ENCODE peak calls at places on chromosomes 6 and 20, in nine cellular contexts. K, A, U, W, L, D, Z, E and F are unnamed samples.

GRCh38 chr20:58028123-58028522 is 200.3 kb downstream of the ANKRD60 start:
- DNase-seq in D (no peak), K (no peak), U (no peak), E (no peak), W (no peak), L (no peak), A (no peak), Z (peak), F (no peak)

GRCh38 chr6:169571123-169571962 is 130.5 kb downstream of the WDR27 start:
- DNase-seq in E (peak), U (peak), K (no peak), L (no peak), A (peak), Z (no peak), D (no peak), W (no peak), F (no peak)

GRCh38 chr6:15441215-15441868 is 195.5 kb downstream of the JARID2 start:
- DNase-seq in Z (no peak), U (peak), K (peak), W (peak), E (peak), L (no peak), A (peak), D (peak), F (peak)

GRCh38 chr6:35897036-35897435 is 23.9 kb downstream of the SRPK1 start:
- DNase-seq in L (no peak), Z (no peak), U (no peak), A (no peak), D (no peak), K (no peak), E (no peak), W (no peak), F (no peak)

GRCh38 chr6:22079788-22080187 is 217.0 kb downstream of the PRL start:
- DNase-seq in W (no peak), E (no peak), D (peak), Z (no peak), A (no peak), K (no peak), L (no peak), U (peak), F (peak)

GRCh38 chr20:61737346-61737745 is 328.3 kb downstream of the TAF4 start:
- DNase-seq in U (no peak), K (no peak), D (no peak), L (no peak), E (no peak), W (no peak), Z (no peak), A (no peak), F (no peak)

GRCh38 chr6:109759098-109759855 is 68.2 kb downstream of the FIG4 start:
- DNase-seq in E (no peak), Z (no peak), A (no peak), D (no peak), L (no peak), U (no peak), K (no peak), W (no peak), F (no peak)

GRCh38 chr6:130140084-130140483 is 82.7 kb downstream of the SAMD3 start:
- DNase-seq in D (no peak), K (no peak), U (peak), W (no peak), A (no peak), E (no peak), Z (no peak), L (no peak), F (peak)

GRCh38 chr6:44554194-44554593 is 166.7 kb downstream of the CDC5L start:
- DNase-seq in L (peak), W (no peak), K (no peak), A (no peak), Z (no peak), E (no peak), U (no peak), D (no peak), F (no peak)

GRCh38 chr6:24997905-24998304 is 62.1 kb upstream of the RIPOR2 start:
- DNase-seq in W (no peak), Z (no peak), L (no peak), D (no peak), U (no peak), K (no peak), A (no peak), E (no peak), F (no peak)

GRCh38 chr20:1313236-1313964 is 15.5 kb downstream of the SDCBP2 start:
- DNase-seq in L (peak), D (peak), Z (peak), A (peak), W (peak), E (peak), K (peak), U (peak), F (peak)

GRCh38 chr6:126198581-126198980 is 141.3 kb upstream of the CENPW start:
- DNase-seq in Z (no peak), K (no peak), L (no peak), D (no peak), U (no peak), W (no peak), E (no peak), A (no peak), F (no peak)

GRCh38 chr20:58538752-58539151 is 23.6 kb upstream of the APCDD1L start:
- DNase-seq in A (no peak), D (peak), L (no peak), Z (no peak), K (no peak), E (peak), W (no peak), U (no peak), F (no peak)

GRCh38 chr20:44719841-44720240 is 4.7 kb downstream of the CCN5 start:
- DNase-seq in E (no peak), D (no peak), U (no peak), Z (no peak), L (no peak), W (no peak), A (no peak), K (no peak), F (no peak)

GRCh38 chr6:2534406-2535139 is 216.1 kb downstream of the MYLK4 start:
- DNase-seq in U (peak), D (no peak), K (no peak), A (no peak), Z (no peak), W (no peak), E (no peak), L (no peak), F (no peak)

GRCh38 chr20:47801079-47801478 is 15.8 kb upstream of the SULF2 start:
- DNase-seq in U (no peak), A (no peak), D (no peak), E (no peak), W (no peak), Z (no peak), L (no peak), K (no peak), F (no peak)

GRCh38 chr6:169529931-169530761 is 171.7 kb downstream of the WDR27 start:
- DNase-seq in U (no peak), L (no peak), W (no peak), Z (peak), A (peak), E (peak), K (no peak), D (no peak), F (peak)

GRCh38 chr20:45927071-45927878 is 7.2 kb upstream of the PCIF1 start:
- DNase-seq in Z (no peak), U (no peak), L (no peak), D (no peak), W (no peak), K (no peak), E (no peak), A (no peak), F (no peak)

GRCh38 chr20:38175221-38176030 is 10.4 kb upstream of the TGM2 start:
- DNase-seq in U (no peak), Z (no peak), D (no peak), E (no peak), K (no peak), A (no peak), L (peak), W (no peak), F (no peak)

GRCh38 chr6:109349419-109349987 is 32.8 kb downstream of the CD164 start:
- DNase-seq in E (peak), U (peak), D (peak), L (no peak), K (no peak), A (peak), Z (peak), W (peak), F (peak)

GRCh38 chr6:31158863-31159855 is 770 bp downstream of the TCF19 start:
- DNase-seq in K (no peak), U (no peak), L (no peak), Z (no peak), A (peak), W (no peak), D (peak), E (peak), F (peak)

GRCh38 chr6:164927288-164928040 is 381.9 kb downstream of the C6orf118 start:
- DNase-seq in Z (peak), U (peak), W (peak), E (peak), L (peak), A (peak), K (peak), D (peak), F (peak)

GRCh38 chr6:33702345-33702977 is 9.0 kb downstream of the UQCC2 start:
- DNase-seq in Z (no peak), K (no peak), W (peak), A (peak), U (peak), E (peak), L (no peak), D (peak), F (peak)

GRCh38 chr6:154292855-154293519 is 63.6 kb downstream of the IPCEF1 start:
- DNase-seq in E (peak), A (peak), Z (no peak), D (no peak), U (peak), W (no peak), L (no peak), K (no peak), F (peak)

GRCh38 chr6:44778513-44778912 is 391.0 kb downstream of the CDC5L start:
- DNase-seq in Z (no peak), L (no peak), D (no peak), U (no peak), K (no peak), A (no peak), E (no peak), W (no peak), F (no peak)

GRCh38 chr6:19812512-19813119 is 24.6 kb upstream of the ID4 start:
- DNase-seq in L (no peak), W (no peak), U (peak), A (peak), E (peak), D (peak), Z (no peak), K (no peak), F (peak)

GRCh38 chr6:1049900-1050299 is 262.0 kb upstream of the FOXQ1 start:
- DNase-seq in W (no peak), Z (no peak), A (no peak), D (no peak), E (no peak), U (no peak), K (no peak), L (no peak), F (no peak)

GRCh38 chr20:23782366-23782983 is 31.7 kb upstream of the CST1 start:
- DNase-seq in K (no peak), W (no peak), Z (no peak), E (peak), L (no peak), U (peak), A (peak), D (peak), F (peak)

GRCh38 chr6:27863962-27864905 is 48.0 kb downstream of the OR2B2 start:
- DNase-seq in U (peak), K (no peak), A (no peak), Z (peak), E (no peak), D (peak), W (no peak), L (no peak), F (peak)

GRCh38 chr20:347640-348484 is 951 bp downstream of the NRSN2 start:
- DNase-seq in L (peak), W (peak), U (peak), E (peak), D (peak), Z (peak), A (peak), K (peak), F (peak)

GRCh38 chr6:149470948-149471347 is 13.9 kb downstream of the ZC3H12D start:
- DNase-seq in L (no peak), U (no peak), D (no peak), E (no peak), K (no peak), A (no peak), W (no peak), Z (no peak), F (no peak)

GRCh38 chr6:149472241-149472640 is 12.6 kb downstream of the ZC3H12D start:
- DNase-seq in D (no peak), A (no peak), E (no peak), K (no peak), U (no peak), Z (no peak), L (no peak), W (no peak), F (no peak)

GRCh38 chr6:149471801-149472200 is 13.0 kb downstream of the ZC3H12D start:
- DNase-seq in L (no peak), U (no peak), K (no peak), D (no peak), Z (no peak), A (no peak), W (no peak), E (no peak), F (no peak)

GRCh38 chr6:149474108-149474935 is 10.5 kb downstream of the ZC3H12D start:
- DNase-seq in A (no peak), U (no peak), D (no peak), K (no peak), L (no peak), E (no peak), Z (peak), W (no peak), F (no peak)

DNA sequence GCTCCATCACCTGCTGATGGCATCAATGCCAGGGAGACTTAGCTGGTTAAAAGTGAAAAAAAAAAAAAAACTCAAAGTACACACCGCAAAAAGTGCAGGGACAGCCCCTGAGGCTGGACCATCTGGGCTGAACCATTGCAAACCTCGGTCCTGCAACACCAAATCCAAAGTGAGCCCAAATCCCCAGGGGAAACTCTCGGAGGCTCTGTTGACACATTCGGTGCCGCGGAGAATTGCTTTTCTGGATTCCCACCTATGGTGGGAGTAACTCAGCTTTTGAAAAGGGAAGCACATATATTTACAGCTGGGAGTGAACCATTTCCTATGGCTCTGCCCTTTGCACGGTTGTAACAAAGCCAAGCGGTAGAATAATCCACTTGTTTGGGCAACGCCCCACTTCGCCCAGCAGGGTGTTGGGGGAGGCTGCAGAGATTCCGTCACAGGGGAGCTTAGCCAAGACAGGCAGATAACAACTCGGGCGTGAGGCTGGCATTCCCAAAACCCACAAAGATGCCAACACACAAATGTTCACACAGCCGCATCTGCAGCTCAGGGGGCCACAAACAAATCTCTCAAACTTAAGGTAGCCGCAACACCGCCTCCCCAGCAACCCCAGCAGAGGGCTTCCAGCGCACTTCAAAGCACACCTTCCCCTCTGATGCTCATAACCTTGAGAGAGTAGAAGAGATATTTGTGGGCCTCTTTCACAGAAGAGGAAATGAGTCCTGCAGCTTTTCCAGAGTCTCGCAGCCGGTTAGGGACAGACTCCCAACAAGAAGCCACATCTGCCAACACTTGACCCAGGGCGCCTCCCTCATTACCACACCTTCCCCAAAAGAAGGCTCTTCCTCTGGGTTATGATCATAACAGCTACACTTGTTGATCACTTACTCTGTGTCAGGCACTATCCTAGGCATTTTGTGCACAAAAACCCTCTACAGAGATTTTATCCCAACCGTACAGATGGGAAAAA is 11.4 kb downstream of the ZC3H12D start:
- DNase-seq in K (no peak), E (no peak), A (peak), Z (peak), U (peak), W (no peak), L (no peak), D (no peak), F (no peak)
- H3K4me3 ChIP-seq in K (no peak), E (no peak), A (no peak), Z (no peak), U (no peak), W (no peak), L (no peak), D (no peak), F (no peak)

DNA sequence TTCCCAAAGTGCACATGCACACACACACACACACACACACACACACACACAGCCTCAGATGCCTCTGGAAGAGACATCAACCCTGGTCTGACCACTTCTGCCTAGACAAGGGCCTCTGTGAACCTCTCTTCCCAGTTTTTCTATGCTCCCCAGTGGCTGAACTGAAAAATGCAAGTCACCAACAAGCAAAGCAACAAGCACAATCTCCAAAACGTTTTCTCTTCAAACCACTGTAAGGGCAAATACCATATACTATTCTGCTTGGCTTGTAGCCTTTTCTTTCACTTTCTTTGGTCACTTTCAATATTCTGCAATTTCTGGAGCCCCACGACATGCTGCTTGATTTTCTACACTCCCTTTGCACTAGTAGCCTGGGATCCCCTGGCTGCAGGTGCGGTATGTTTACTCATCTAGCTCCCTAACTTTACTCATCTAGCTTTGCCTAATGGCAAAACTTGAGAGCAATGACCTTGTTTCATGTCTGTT is 121.4 kb upstream of the DST start:
- DNase-seq in D (no peak), L (no peak), W (peak), U (peak), Z (no peak), A (peak), E (peak), K (no peak), F (peak)
- H3K4me3 ChIP-seq in D (no peak), L (no peak), W (no peak), U (no peak), Z (no peak), A (no peak), E (no peak), K (no peak), F (no peak)

GRCh38 chr6:85453490-85453889 is 3.6 kb downstream of the NT5E start:
- DNase-seq in U (no peak), D (no peak), W (no peak), L (no peak), A (no peak), E (no peak), Z (no peak), K (no peak), F (no peak)
- H3K4me3 ChIP-seq in U (no peak), D (peak), W (no peak), L (no peak), A (no peak), E (no peak), Z (no peak), K (no peak), F (peak)

GRCh38 chr20:32536861-32537656 is 48.1 kb downstream of the NOL4L start:
- DNase-seq in D (no peak), E (peak), W (no peak), A (no peak), U (no peak), Z (peak), K (no peak), L (no peak), F (no peak)

GRCh38 chr20:32537657-32538525 is 47.2 kb downstream of the NOL4L start:
- DNase-seq in W (no peak), U (no peak), E (no peak), L (no peak), Z (peak), A (no peak), D (no peak), K (no peak), F (no peak)

GRCh38 chr20:32534661-32535240 is 50.4 kb downstream of the NOL4L start:
- DNase-seq in D (no peak), A (no peak), L (no peak), U (no peak), Z (no peak), K (no peak), E (no peak), W (no peak), F (no peak)

GRCh38 chr20:32535953-32536823 is 48.9 kb downstream of the NOL4L start:
- DNase-seq in U (no peak), L (no peak), A (peak), W (no peak), Z (peak), D (no peak), E (peak), K (peak), F (no peak)

GRCh38 chr20:32535316-32535952 is 49.7 kb downstream of the NOL4L start:
- DNase-seq in U (no peak), Z (peak), L (no peak), D (no peak), K (no peak), W (no peak), A (no peak), E (no peak), F (no peak)
- H3K4me3 ChIP-seq in U (no peak), Z (no peak), L (no peak), D (no peak), K (peak), W (no peak), A (no peak), E (peak), F (no peak)

GRCh38 chr6:158663465-158664167 is 13.8 kb downstream of the SYTL3 start:
- DNase-seq in E (peak), D (no peak), W (no peak), L (no peak), K (no peak), A (no peak), Z (no peak), U (no peak), F (no peak)
- H3K4me3 ChIP-seq in E (peak), D (no peak), W (no peak), L (no peak), K (no peak), A (no peak), Z (no peak), U (peak), F (no peak)

GRCh38 chr6:136250686-136251008 is 536 bp upstream of the MTFR2 start:
- DNase-seq in E (no peak), W (peak), L (no peak), U (no peak), Z (no peak), D (no peak), A (no peak), K (no peak), F (no peak)

GRCh38 chr6:136249336-136249735 is 775 bp downstream of the MTFR2 start:
- DNase-seq in W (no peak), Z (no peak), L (no peak), D (no peak), A (no peak), K (no peak), U (peak), E (no peak), F (no peak)

GRCh38 chr6:136252441-136252840 is 2.3 kb upstream of the MTFR2 start:
- DNase-seq in U (no peak), W (no peak), D (no peak), L (no peak), Z (no peak), K (no peak), E (no peak), A (no peak), F (no peak)

GRCh38 chr6:136249811-136250685 is at the start of gene MTFR2:
- DNase-seq in L (peak), U (peak), E (peak), A (peak), D (peak), Z (peak), W (peak), K (peak), F (peak)

GRCh38 chr6:136251394-136251793 is 1.3 kb upstream of the MTFR2 start:
- DNase-seq in L (no peak), E (no peak), D (no peak), U (no peak), W (no peak), K (no peak), A (no peak), Z (no peak), F (no peak)
- H3K4me3 ChIP-seq in L (no peak), E (peak), D (no peak), U (no peak), W (no peak), K (no peak), A (peak), Z (no peak), F (no peak)

GRCh38 chr6:138594749-138595148 is 95.5 kb upstream of the NHSL1 start:
- DNase-seq in Z (no peak), L (no peak), D (no peak), A (no peak), U (no peak), K (no peak), E (no peak), W (no peak), F (no peak)

GRCh38 chr6:138594042-138594636 is 94.8 kb upstream of the NHSL1 start:
- DNase-seq in Z (no peak), K (no peak), W (no peak), D (no peak), U (no peak), A (no peak), L (no peak), E (no peak), F (no peak)

GRCh38 chr6:138592698-138593097 is 93.4 kb upstream of the NHSL1 start:
- DNase-seq in U (no peak), A (no peak), E (peak), K (no peak), L (no peak), Z (no peak), D (no peak), W (no peak), F (no peak)

GRCh38 chr6:138590796-138591709 is 91.8 kb upstream of the NHSL1 start:
- DNase-seq in K (peak), E (peak), A (peak), W (peak), L (no peak), D (peak), U (peak), Z (no peak), F (peak)

GRCh38 chr6:138593100-138593877 is 94.0 kb upstream of the NHSL1 start:
- DNase-seq in L (no peak), U (peak), E (peak), D (peak), A (peak), Z (no peak), W (peak), K (no peak), F (peak)
- H3K4me3 ChIP-seq in L (no peak), U (peak), E (peak), D (peak), A (peak), Z (no peak), W (no peak), K (no peak), F (peak)